ENCODE peak calls at places on chromosomes 11 and 22, in four cellular contexts. O, N, U and C are unnamed samples.

GRCh38 chr22:42282252-42282942 is 11.9 kb upstream of the TCF20 start:
- DNase-seq in U (no peak), N (peak; percentile 54), O (no peak), C (no peak)

GRCh38 chr11:86089659-86090058 is 20.8 kb upstream of the PICALM start:
- DNase-seq in N (no peak), U (no peak), O (no peak), C (no peak)

GRCh38 chr11:114059278-114059983 is at the start of gene ZBTB16:
- DNase-seq in U (peak; percentile 85), N (peak; percentile 88), O (peak; percentile 90), C (peak; percentile 82)

GRCh38 chr22:31891366-31892079 is 52.8 kb upstream of the YWHAH start:
- DNase-seq in U (no peak), O (no peak), N (no peak), C (no peak)

GRCh38 chr11:61701298-61701993 is 21.3 kb downstream of the DAGLA start:
- DNase-seq in N (peak; percentile 48), U (no peak), O (peak; percentile 53), C (peak; percentile 25)

GRCh38 chr11:108576523-108576922 is 17.0 kb downstream of the EXPH5 start:
- DNase-seq in U (no peak), O (no peak), N (no peak), C (no peak)

GRCh38 chr22:49771266-49772065 is 56.2 kb downstream of the BRD1 start:
- DNase-seq in N (no peak), O (no peak), U (no peak), C (no peak)

GRCh38 chr22:43854151-43854785 is 8.0 kb downstream of the SULT4A1 start:
- DNase-seq in N (no peak), U (no peak), O (no peak), C (no peak)

GRCh38 chr11:1576825-1577224 is 4.8 kb upstream of the DUSP8 start:
- DNase-seq in O (no peak), U (no peak), N (no peak), C (no peak)

GRCh38 chr22:43237280-43237679 is 50.3 kb upstream of the TTLL12 start:
- DNase-seq in N (no peak), U (no peak), O (peak; percentile 46), C (peak; percentile 48)

GRCh38 chr11:63999349-64000025 is 13.2 kb downstream of the OTUB1 start:
- DNase-seq in U (peak; percentile 79), N (peak; percentile 50), O (peak; percentile 45), C (peak; percentile 44)

GRCh38 chr11:70364745-70365535 is 33.4 kb upstream of the CTTN start:
- DNase-seq in N (no peak), O (no peak), U (no peak), C (no peak)

GRCh38 chr11:108743851-108744250 is 79.0 kb downstream of the DDX10 start:
- DNase-seq in O (no peak), N (no peak), U (no peak), C (no peak)

GRCh38 chr22:22945195-22945594 is 57.6 kb downstream of the IGLL5 start:
- DNase-seq in U (peak; percentile 10), N (peak; percentile 5), O (no peak), C (peak; percentile 9)

GRCh38 chr22:41762980-41763779 is 37.3 kb upstream of the CCDC134 start:
- DNase-seq in U (peak; percentile 31), N (peak; percentile 44), O (peak; percentile 15), C (no peak)

GRCh38 chr11:79431535-79431934 is 9.3 kb downstream of the TENM4 start:
- DNase-seq in N (no peak), U (no peak), O (no peak), C (no peak)

GRCh38 chr11:119618208-119618909 is 110.6 kb downstream of the NECTIN1 start:
- DNase-seq in U (peak; percentile 28), N (peak; percentile 24), O (no peak), C (peak; percentile 41)

GRCh38 chr22:36756031-36756430 is 19.9 kb downstream of the IFT27 start:
- DNase-seq in N (no peak), O (no peak), U (no peak), C (no peak)

GRCh38 chr22:40498454-40499186 is 128.2 kb downstream of the SGSM3 start:
- DNase-seq in N (no peak), U (no peak), O (no peak), C (no peak)

GRCh38 chr22:49540084-49540483 is 287.6 kb downstream of the BRD1 start:
- DNase-seq in U (no peak), N (no peak), O (no peak), C (no peak)

GRCh38 chr11:34284836-34285235 is 73.0 kb downstream of the ABTB2 start:
- DNase-seq in O (no peak), N (no peak), U (no peak), C (no peak)

GRCh38 chr11:76347391-76347790 is 33.5 kb downstream of the THAP12 start:
- DNase-seq in O (peak; percentile 73), U (no peak), N (no peak), C (no peak)

GRCh38 chr11:77421041-77421723 is 52.7 kb downstream of the PAK1 start:
- DNase-seq in N (no peak), U (no peak), O (no peak), C (no peak)

GRCh38 chr11:103601230-103601846 is 435.1 kb upstream of the DDI1 start:
- DNase-seq in N (no peak), U (peak; percentile 20), O (peak; percentile 48), C (peak; percentile 55)

GRCh38 chr11:126329644-126330200 is 25.8 kb upstream of the ST3GAL4 start:
- DNase-seq in O (no peak), U (no peak), N (no peak), C (no peak)

GRCh38 chr11:92866679-92867282 is 102.7 kb upstream of the MTNR1B start:
- DNase-seq in O (no peak), N (no peak), U (no peak), C (no peak)

GRCh38 chr11:118939948-118940598 is 14.3 kb upstream of the BCL9L start:
- DNase-seq in U (no peak), N (no peak), O (no peak), C (no peak)

GRCh38 chr22:41963453-41964105 is 5.7 kb upstream of the SEPTIN3 start:
- DNase-seq in O (no peak), U (no peak), N (no peak), C (no peak)

GRCh38 chr11:43278302-43278956 is 33.4 kb upstream of the API5 start:
- DNase-seq in N (no peak), O (no peak), U (no peak), C (no peak)

GRCh38 chr11:119778391-119779194 is 49.6 kb upstream of the NECTIN1 start:
- DNase-seq in U (no peak), O (no peak), N (no peak), C (no peak)

GRCh38 chr11:72788250-72788649 is 5.6 kb downstream of the STARD10 start:
- DNase-seq in U (peak; percentile 63), O (no peak), N (no peak), C (no peak)
- H3K4me1 ChIP-seq in U (peaks cover 28% of the 10 kb centered on the region), O (peaks cover 29% of the 10 kb centered on the region), N (peaks cover 55% of the 10 kb centered on the region), C (peaks cover 7% of the 10 kb centered on the region)

GRCh38 chr22:46003271-46004091 is 26.5 kb upstream of the WNT7B start:
- DNase-seq in O (no peak), U (no peak), N (no peak), C (no peak)
- H3K4me1 ChIP-seq in O (peaks cover 26% of the 10 kb centered on the region), U (peaks cover 12% of the 10 kb centered on the region), N (peaks cover 46% of the 10 kb centered on the region), C (peaks cover 54% of the 10 kb centered on the region)

GRCh38 chr11:73322111-73322985 is 14.3 kb downstream of the ARHGEF17 start:
- DNase-seq in N (no peak), O (no peak), U (no peak), C (no peak)
- H3K4me1 ChIP-seq in N (peaks cover 77% of the 10 kb centered on the region), O (peaks cover 31% of the 10 kb centered on the region), U (no peaks in the 10 kb centered on the region), C (peaks cover 73% of the 10 kb centered on the region)

GRCh38 chr22:46062971-46063631 is 86.1 kb upstream of the WNT7B start:
- DNase-seq in U (no peak), N (peak; percentile 7), O (peak; percentile 20), C (peak; percentile 15)

GRCh38 chr22:46063861-46064235 is 86.5 kb upstream of the PPARA start:
- DNase-seq in O (peak; percentile 73), N (peak; percentile 21), U (no peak), C (peak; percentile 24)

GRCh38 chr22:46065733-46066454 is 84.4 kb upstream of the PPARA start:
- DNase-seq in U (no peak), N (no peak), O (no peak), C (no peak)

GRCh38 chr22:46064966-46065666 is 85.2 kb upstream of the PPARA start:
- DNase-seq in O (peak; percentile 71), N (peak; percentile 12), U (no peak), C (peak; percentile 47)

DNA sequence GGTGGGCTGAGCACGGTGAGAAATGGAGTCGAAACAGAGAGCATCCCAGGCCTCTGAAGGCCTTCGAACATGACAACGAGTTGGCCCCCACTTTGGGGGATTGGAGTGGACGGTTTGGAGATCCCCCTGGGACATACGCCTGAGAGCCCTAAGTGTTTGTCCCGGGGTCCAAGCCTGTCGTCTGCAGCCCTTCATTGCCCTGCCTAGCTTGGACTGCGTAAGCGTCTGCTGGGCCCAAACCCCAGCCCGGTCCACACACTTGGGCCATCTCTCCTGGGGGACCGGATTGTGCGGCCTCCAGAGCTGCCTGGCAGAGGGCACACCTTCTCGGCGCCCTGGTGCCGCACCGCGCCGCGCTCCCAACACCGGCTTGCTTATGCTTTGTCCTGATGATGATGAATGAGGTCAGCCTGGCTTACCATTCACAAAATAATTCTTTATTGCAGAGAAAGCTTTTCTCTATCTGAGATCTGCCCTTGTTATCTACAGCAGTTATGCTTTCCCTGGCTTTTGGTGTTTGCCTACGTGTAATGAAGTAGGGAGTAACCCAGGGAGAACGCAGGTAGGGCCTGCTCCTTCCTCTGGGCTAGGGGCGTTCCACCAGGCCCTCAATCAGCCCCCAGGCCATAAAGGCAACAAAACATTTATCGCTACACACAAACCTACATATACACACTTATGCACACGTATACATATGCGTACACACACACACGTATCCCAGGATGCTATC is 85.9 kb upstream of the PPARA start:
- DNase-seq in U (no peak), O (peak; percentile 56), N (peak; percentile 6), C (peak; percentile 23)
- H3K4me1 ChIP-seq in U (peaks cover 14% of the 10 kb centered on the region), O (peaks cover 91% of the 10 kb centered on the region), N (peaks cover 91% of the 10 kb centered on the region), C (peaks cover 38% of the 10 kb centered on the region)

GRCh38 chr22:27799334-27800249 is 2.0 kb downstream of the MN1 start:
- DNase-seq in N (no peak), U (no peak), O (peak; percentile 41), C (no peak)

GRCh38 chr22:27801616-27802388 is at the start of gene MN1:
- DNase-seq in U (peak; percentile 42), N (peak; percentile 25), O (peak; percentile 56), C (peak; percentile 79)

GRCh38 chr22:27800250-27801131 is 1.1 kb downstream of the MN1 start:
- DNase-seq in N (no peak), U (no peak), O (no peak), C (no peak)

GRCh38 chr22:27802389-27803079 is 978 bp upstream of the MN1 start:
- DNase-seq in O (no peak), U (no peak), N (no peak), C (no peak)

GRCh38 chr22:27801197-27801615 is 350 bp downstream of the MN1 start:
- DNase-seq in O (peak; percentile 48), U (no peak), N (peak; percentile 30), C (peak; percentile 49)
- H3K4me1 ChIP-seq in O (peaks cover 34% of the 10 kb centered on the region), U (peaks cover 6% of the 10 kb centered on the region), N (peaks cover 29% of the 10 kb centered on the region), C (peaks cover 14% of the 10 kb centered on the region)

GRCh38 chr22:20520093-20520511 is 12.7 kb downstream of the MED15 start:
- DNase-seq in U (no peak), N (no peak), O (no peak), C (no peak)
- H3K4me1 ChIP-seq in U (peaks cover 6% of the 10 kb centered on the region), N (peaks cover 37% of the 10 kb centered on the region), O (peaks cover 21% of the 10 kb centered on the region), C (peaks cover 11% of the 10 kb centered on the region)